ENCODE peak calls at places on chromosomes 16 and 17, in seven cellular contexts. O, J, X, C, M, S and T are unnamed samples.

GRCh38 chr16:88886915-88887521 is 20.6 kb upstream of the PABPN1L start:
- DNase-seq in O (no peak), J (no peak), X (no peak), C (peak; percentile 26), M (no peak), S (no peak), T (peak; percentile 36)

GRCh38 chr16:15808071-15808470 is 48.8 kb downstream of the MYH11 start:
- DNase-seq in O (no peak), J (no peak), X (no peak), C (no peak), M (no peak), S (no peak), T (no peak)

GRCh38 chr17:9658593-9659211 is 13.4 kb downstream of the USP43 start:
- DNase-seq in O (no peak), J (no peak), X (no peak), C (peak; percentile 36), M (no peak), S (no peak), T (no peak)

GRCh38 chr17:64036198-64036922 is 15.9 kb upstream of the ICAM2 start:
- DNase-seq in O (peak; percentile 92), J (peak; percentile 87), X (no peak), C (no peak), M (no peak), S (no peak), T (no peak)

GRCh38 chr17:60149691-60150582 is at the start of gene CA4:
- DNase-seq in O (peak; percentile 75), J (no peak), X (no peak), C (no peak), M (no peak), S (no peak), T (no peak)

GRCh38 chr17:3685174-3685812 is 10.7 kb downstream of the P2RX5 start:
- DNase-seq in O (no peak), J (no peak), X (no peak), C (no peak), M (no peak), S (no peak), T (no peak)

GRCh38 chr17:79132271-79133064 is 57.8 kb downstream of the ENGASE start:
- DNase-seq in O (no peak), J (no peak), X (no peak), C (no peak), M (no peak), S (no peak), T (no peak)

GRCh38 chr17:10234033-10234432 is 35.6 kb upstream of the GAS7 start:
- DNase-seq in O (no peak), J (no peak), X (no peak), C (no peak), M (no peak), S (peak; percentile 85), T (no peak)

GRCh38 chr16:6193718-6194117 is 1096.1 kb upstream of the EEF2KMT start:
- DNase-seq in O (peak; percentile 81), J (peak; percentile 95), X (peak; percentile 72), C (no peak), M (peak; percentile 77), S (peak; percentile 32), T (no peak)

GRCh38 chr16:56226840-56227525 is 35.7 kb downstream of the GNAO1 start:
- DNase-seq in O (no peak), J (no peak), X (no peak), C (no peak), M (no peak), S (no peak), T (no peak)

DNA sequence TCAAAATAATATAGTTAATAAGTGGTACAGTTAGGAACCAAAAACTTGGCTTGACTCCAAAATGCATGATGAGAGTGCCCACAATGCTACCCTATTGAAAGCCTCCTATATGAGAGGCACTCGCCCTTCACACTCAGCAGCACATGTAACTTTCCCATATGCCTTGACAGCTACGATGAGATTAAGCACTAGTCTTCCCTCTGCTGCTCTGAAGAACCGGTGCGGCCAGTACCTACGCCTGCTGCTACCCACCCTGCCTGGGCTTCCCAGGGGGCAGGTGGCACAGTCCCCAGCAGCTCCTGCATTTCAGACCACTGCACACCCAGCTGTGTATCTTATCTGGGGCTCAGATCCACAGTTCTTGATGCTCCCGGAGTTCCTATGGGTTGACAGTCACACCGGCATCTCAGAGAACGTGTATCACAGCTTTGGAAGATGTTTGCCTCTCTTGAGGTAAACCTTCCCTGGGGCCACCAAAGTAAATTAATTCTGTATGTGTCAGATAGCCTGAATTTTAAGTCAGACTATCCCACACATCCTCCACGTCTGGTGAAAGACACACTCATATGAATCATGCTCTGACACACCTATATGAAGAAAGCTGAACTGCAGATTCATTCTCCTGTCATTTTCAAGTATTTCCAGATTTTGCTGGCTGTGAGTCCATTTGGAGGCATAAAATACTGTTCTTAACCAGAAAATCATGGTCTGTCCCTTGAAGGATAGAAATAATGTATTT is 77.8 kb downstream of the MYH10 start:
- DNase-seq in O (no peak), J (no peak), X (no peak), C (no peak), M (no peak), S (peak; percentile 20), T (peak; percentile 64)
- H3K4ac ChIP-seq in O (no peak overlapping the region), J (no peak overlapping the region), X (no peak overlapping the region), C (no peak overlapping the region), M (no peak overlapping the region), S (no peak overlapping the region), T (no peak overlapping the region)

GRCh38 chr17:16251043-16251442 is 34.0 kb downstream of the PIGL start:
- DNase-seq in O (no peak), J (no peak), X (no peak), C (no peak), M (no peak), S (no peak), T (no peak)

GRCh38 chr17:16251556-16251955 is 34.5 kb downstream of the PIGL start:
- DNase-seq in O (no peak), J (no peak), X (no peak), C (no peak), M (no peak), S (no peak), T (no peak)

GRCh38 chr17:16247589-16247984 is 30.6 kb downstream of the PIGL start:
- DNase-seq in O (no peak), J (no peak), X (no peak), C (no peak), M (no peak), S (no peak), T (no peak)

GRCh38 chr17:16255481-16255901 is 38.5 kb downstream of the PIGL start:
- DNase-seq in O (peak; percentile 47), J (peak; percentile 62), X (peak; percentile 15), C (no peak), M (peak; percentile 7), S (no peak), T (peak; percentile 28)

GRCh38 chr17:16250635-16251034 is 33.6 kb downstream of the PIGL start:
- DNase-seq in O (no peak), J (no peak), X (no peak), C (peak; percentile 53), M (no peak), S (peak; percentile 3), T (peak; percentile 60)
- H3K27ac ChIP-seq in O (no peak overlapping the region), J (no peak overlapping the region), X (no peak overlapping the region), C (no peak overlapping the region), M (no peak overlapping the region), S (no peak overlapping the region), T (no peak overlapping the region)

DNA sequence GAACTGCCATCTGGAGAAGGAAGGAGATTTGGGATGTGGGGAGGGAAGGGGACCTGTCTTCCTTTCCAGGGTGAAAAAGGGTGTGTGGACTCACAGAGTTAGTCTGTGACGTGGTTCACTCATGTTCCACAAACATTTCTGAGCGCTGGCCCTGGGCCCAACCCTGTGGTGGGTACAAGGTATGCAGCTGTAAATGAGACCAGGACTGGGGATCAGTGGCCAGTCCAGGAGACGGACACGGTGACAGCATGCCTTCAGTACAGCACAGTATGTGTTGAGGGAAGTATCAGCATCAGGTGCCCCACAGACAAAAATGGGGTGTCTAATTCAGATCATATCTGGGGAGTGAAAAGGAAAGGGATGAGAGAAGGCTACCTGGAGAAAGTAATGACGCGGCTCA is 5.5 kb upstream of the EPX start:
- DNase-seq in O (no peak), J (no peak), X (no peak), C (no peak), M (no peak), S (no peak), T (no peak)
- H3K4ac ChIP-seq in O (no peak overlapping the region), J (no peak overlapping the region), X (no peak overlapping the region), C (no peak overlapping the region), M (no peak overlapping the region), S (no peak overlapping the region), T (no peak overlapping the region)

DNA sequence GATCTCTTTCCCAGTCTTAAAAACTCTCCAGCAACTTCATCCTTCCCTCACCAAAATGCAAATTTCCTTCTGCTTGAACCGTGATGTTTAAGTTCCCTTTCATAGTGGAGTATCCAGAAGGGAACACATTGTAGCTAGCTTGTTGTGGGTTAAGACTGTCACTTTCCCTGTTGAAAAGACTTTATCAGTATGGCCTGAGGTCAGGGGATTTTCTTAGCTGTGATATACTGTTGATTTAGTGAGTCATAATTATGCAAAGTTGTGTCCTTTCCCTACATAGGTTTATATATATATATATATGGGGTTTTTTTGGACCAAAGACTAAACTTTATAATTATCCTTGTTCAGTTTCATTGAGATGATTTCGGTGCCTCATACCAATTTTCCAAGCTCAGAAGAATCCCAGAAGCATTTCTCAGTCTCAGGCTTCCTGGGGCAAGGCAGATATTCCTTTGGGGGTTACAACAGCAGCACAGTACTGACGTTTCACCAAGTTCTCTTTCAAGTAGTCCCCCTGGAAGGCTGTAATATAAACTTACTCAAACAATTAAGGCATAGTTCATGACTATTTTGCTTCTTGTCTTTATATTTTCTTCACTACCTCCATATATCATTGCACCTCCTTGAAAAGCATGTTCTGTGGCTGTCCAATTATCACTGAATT is 35.7 kb downstream of the ESRP2 start:
- DNase-seq in O (no peak), J (peak; percentile 22), X (no peak), C (peak; percentile 48), M (no peak), S (no peak), T (peak; percentile 71)
- H3K27ac ChIP-seq in O (no peak overlapping the region), J (no peak overlapping the region), X (no peak overlapping the region), C (no peak overlapping the region), M (no peak overlapping the region), S (no peak overlapping the region), T (no peak overlapping the region)

DNA sequence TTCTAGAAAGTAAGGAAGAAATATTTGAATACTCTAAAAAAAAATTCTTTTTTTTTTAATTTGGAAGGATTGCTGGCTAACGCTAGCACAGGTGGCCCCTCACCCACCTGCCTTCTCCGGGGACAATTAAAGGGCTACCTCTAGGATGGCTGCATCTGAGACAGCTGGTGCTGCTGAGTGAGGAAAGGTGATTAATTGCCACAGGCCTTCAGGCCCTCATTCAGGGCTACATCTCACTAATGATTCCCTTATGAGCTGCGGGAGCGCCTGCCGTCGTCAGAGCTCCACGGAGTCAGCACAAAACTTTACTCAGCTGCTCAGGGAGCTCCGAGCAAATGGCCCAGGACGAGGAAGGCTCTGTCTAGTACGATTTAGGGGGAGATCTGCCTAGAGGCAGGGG is 27.0 kb upstream of the AKTIP start:
- DNase-seq in O (no peak), J (no peak), X (no peak), C (no peak), M (no peak), S (no peak), T (no peak)
- H3K4ac ChIP-seq in O (no peak overlapping the region), J (no peak overlapping the region), X (no peak overlapping the region), C (no peak overlapping the region), M (no peak overlapping the region), S (no peak overlapping the region), T (no peak overlapping the region)

GRCh38 chr16:3980311-3981111 is 100.0 kb upstream of the CREBBP start:
- DNase-seq in O (no peak), J (no peak), X (no peak), C (peak; percentile 80), M (no peak), S (no peak), T (peak; percentile 82)
- H3K27ac ChIP-seq in O (no peak overlapping the region), J (no peak overlapping the region), X (no peak overlapping the region), C (peak overlapping the region; percentile 53), M (no peak overlapping the region), S (no peak overlapping the region), T (peak overlapping the region; percentile 58)